ENCODE peak calls at places on chromosome 15, in nine cellular contexts. C is astrocyte, L is transverse colon, K is heart left ventricle, Q is tibial artery, V is brain microvascular endothelial cell, Z is A549, M is endothelial cell of umbilical vein, U is breast epithelium. A is an unnamed sample.
A peak's percentile ranks its signal among the peaks of the same experiment; 100 is the strongest.

GRCh38 chr15:52787123-52787503 is 3.0 kb downstream of the ONECUT1 start:
- DNase-seq in L (no peak), M (no peak), V (no peak), Z (no peak), K (no peak), U (no peak), C (no peak), Q (no peak), A (no peak)

GRCh38 chr15:82640672-82641071 is 6.5 kb downstream of the CPEB1 start:
- DNase-seq in M (no peak), Z (no peak), C (no peak), Q (no peak), K (no peak), L (no peak), U (no peak), V (no peak), A (no peak)

GRCh38 chr15:51647128-51647562 is 24.6 kb upstream of the DMXL2 start:
- DNase-seq in K (peak; percentile 47), Z (no peak), L (peak; percentile 56), Q (peak; percentile 73), C (peak; percentile 43), V (peak; percentile 45), M (peak; percentile 42), U (no peak), A (no peak)

GRCh38 chr15:38536201-38536676 is 28.4 kb downstream of the RASGRP1 start:
- DNase-seq in Q (peak; percentile 36), U (no peak), M (no peak), K (peak; percentile 21), V (peak; percentile 96), Z (no peak), C (peak; percentile 98), L (no peak), A (no peak)

GRCh38 chr15:35698978-35699377 is 153.0 kb upstream of the DPH6 start:
- DNase-seq in L (no peak), U (no peak), Q (no peak), M (no peak), V (no peak), C (no peak), K (no peak), Z (no peak), A (no peak)

GRCh38 chr15:85792872-85793621 is 1.7 kb downstream of the KLHL25 start:
- DNase-seq in U (no peak), C (no peak), M (no peak), L (no peak), Q (no peak), V (no peak), K (no peak), Z (no peak), A (no peak)

GRCh38 chr15:59931642-59932296 is 72.3 kb upstream of the FOXB1 start:
- DNase-seq in C (no peak), U (no peak), Z (no peak), L (no peak), V (no peak), M (no peak), Q (no peak), K (no peak), A (no peak)

GRCh38 chr15:41581110-41581509 is 22.1 kb downstream of the TYRO3 start:
- DNase-seq in Z (peak; percentile 31), M (no peak), Q (no peak), C (no peak), K (no peak), V (no peak), U (no peak), L (no peak), A (no peak)

GRCh38 chr15:79332824-79333510 is 22.1 kb downstream of the TMED3 start:
- DNase-seq in Z (no peak), Q (no peak), L (no peak), V (no peak), M (no peak), K (no peak), C (no peak), U (no peak), A (no peak)

GRCh38 chr15:25762015-25762662 is 101.0 kb downstream of the ATP10A start:
- DNase-seq in K (no peak), U (no peak), Q (no peak), C (peak; percentile 11), M (no peak), Z (no peak), L (no peak), V (peak; percentile 40), A (no peak)

GRCh38 chr15:32936283-32936918 is 218.6 kb downstream of the GREM1 start:
- DNase-seq in L (no peak), K (no peak), Z (peak; percentile 52), V (peak; percentile 50), Q (no peak), M (peak; percentile 62), U (no peak), C (peak; percentile 17), A (no peak)

GRCh38 chr15:95291878-95292472 is 1038.5 kb upstream of the NR2F2 start:
- DNase-seq in M (peak; percentile 61), Q (no peak), Z (peak; percentile 63), C (no peak), U (no peak), V (peak; percentile 39), K (no peak), L (no peak), A (no peak)

GRCh38 chr15:56871867-56872266 is 46.6 kb upstream of the TCF12 start:
- DNase-seq in K (no peak), Z (no peak), L (no peak), M (peak; percentile 7), Q (no peak), U (no peak), C (peak; percentile 89), V (no peak), A (no peak)

GRCh38 chr15:81298606-81299005 is 25.3 kb downstream of the STARD5 start:
- DNase-seq in Z (no peak), C (no peak), U (no peak), M (no peak), V (no peak), K (no peak), Q (no peak), L (no peak), A (no peak)
- H3K4me3 ChIP-seq in Z (no peak overlapping the region), C (no peak overlapping the region), U (peak overlapping the region; percentile 8), M (no peak overlapping the region), V (no peak overlapping the region), K (no peak overlapping the region), Q (no peak overlapping the region), L (peak overlapping the region; percentile 39), A (peak overlapping the region; percentile 79)

GRCh38 chr15:76234337-76234889 is 76.9 kb downstream of the ETFA start:
- DNase-seq in Z (no peak), M (no peak), Q (no peak), U (no peak), L (no peak), V (no peak), C (no peak), K (no peak), A (no peak)
- H3K27ac ChIP-seq in Z (no peak overlapping the region), M (no peak overlapping the region), Q (no peak overlapping the region), U (no peak overlapping the region), L (no peak overlapping the region), V (no peak overlapping the region), C (no peak overlapping the region), K (no peak overlapping the region), A (no peak overlapping the region)

GRCh38 chr15:49168026-49168425 is 2.0 kb upstream of the GALK2 start:
- DNase-seq in C (no peak), Q (no peak), M (no peak), Z (no peak), K (no peak), U (no peak), L (no peak), V (no peak), A (no peak)
- H3K4me3 ChIP-seq in C (no peak overlapping the region), Q (no peak overlapping the region), M (no peak overlapping the region), Z (no peak overlapping the region), K (no peak overlapping the region), U (no peak overlapping the region), L (no peak overlapping the region), V (no peak overlapping the region), A (no peak overlapping the region)

GRCh38 chr15:61226313-61227250 is 2.5 kb downstream of the RORA start:
- DNase-seq in M (no peak), Q (no peak), L (no peak), Z (no peak), C (no peak), K (no peak), U (no peak), V (no peak), A (no peak)

GRCh38 chr15:61232266-61232665 is 3.2 kb upstream of the RORA start:
- DNase-seq in Z (no peak), U (no peak), V (no peak), K (no peak), L (no peak), M (no peak), Q (no peak), C (no peak), A (no peak)

GRCh38 chr15:61222010-61222409 is 7.1 kb downstream of the RORA start:
- DNase-seq in K (no peak), Q (no peak), L (no peak), V (no peak), C (no peak), Z (no peak), U (no peak), M (no peak), A (no peak)

GRCh38 chr15:61228025-61228901 is 839 bp downstream of the RORA start:
- DNase-seq in Q (no peak), V (no peak), Z (peak; percentile 19), M (no peak), C (peak; percentile 16), L (no peak), U (no peak), K (no peak), A (no peak)

GRCh38 chr15:61227269-61228024 is 1.7 kb downstream of the RORA start:
- DNase-seq in L (no peak), C (peak; percentile 69), Q (no peak), M (peak; percentile 41), U (no peak), Z (peak; percentile 10), V (peak; percentile 41), K (peak; percentile 21), A (no peak)
- H3K27ac ChIP-seq in L (peak overlapping the region; percentile 52), C (no peak overlapping the region), Q (peak overlapping the region; percentile 20), M (no peak overlapping the region), U (peak overlapping the region; percentile 75), Z (peak overlapping the region; percentile 14), V (no peak overlapping the region), K (peak overlapping the region; percentile 12), A (no peak overlapping the region)

GRCh38 chr15:65076486-65077290 is at the start of gene KBTBD13:
- DNase-seq in Q (no peak), M (no peak), K (peak; percentile 50), V (no peak), C (no peak), L (no peak), U (no peak), Z (no peak), A (no peak)
- H3K4me3 ChIP-seq in Q (peak within 1 kb of the TSS; percentile 31), M (no peak within 1 kb of the TSS), K (peak within 1 kb of the TSS; percentile 6), V (no peak within 1 kb of the TSS), C (no peak within 1 kb of the TSS), L (no peak within 1 kb of the TSS), U (peak within 1 kb of the TSS; percentile 30), Z (no peak within 1 kb of the TSS), A (no peak within 1 kb of the TSS)

GRCh38 chr15:73078722-73079121 is 26.5 kb downstream of the NEO1 start:
- DNase-seq in Z (peak; percentile 28), U (no peak), Q (no peak), C (peak; percentile 94), K (no peak), L (peak; percentile 30), M (no peak), V (peak; percentile 59), A (no peak)
- H3K27ac ChIP-seq in Z (no peak overlapping the region), U (no peak overlapping the region), Q (no peak overlapping the region), C (no peak overlapping the region), K (no peak overlapping the region), L (no peak overlapping the region), M (no peak overlapping the region), V (no peak overlapping the region), A (no peak overlapping the region)

A was measured in effector memory CD4-positive, alpha-beta T cell.